ENCODE peak calls at places on chromosomes 11 and 22, in eight cellular contexts. J is neural crest cell; X is IMR-90; O is MV-4-11; H is substantia nigra; N is activated CD8-positive, alpha-beta memory T cell treated with anti-CD3 and anti-CD28 coated beads, Interleukin-2, amount 50 U/mL, for 48 hours; G is NCI-H1436; Q is GF-D8. W is an unnamed sample.
A peak's percentile ranks its signal among the peaks of the same experiment; 100 is the strongest.

GRCh38 chr11:34750692-34751405 is 130.0 kb downstream of the EHF start:
- DNase-seq in J (no peak), X (no peak), O (no peak), H (no peak), N (no peak), G (no peak), Q (no peak), W (no peak)

GRCh38 chr22:37745548-37746365 is 48.9 kb downstream of the TRIOBP start:
- DNase-seq in J (peak; percentile 80), X (peak; percentile 84), O (peak; percentile 69), H (peak; percentile 38), N (peak; percentile 94), G (peak; percentile 79), Q (peak; percentile 58), W (peak; percentile 81)

GRCh38 chr11:10413268-10413667 is 41.8 kb upstream of the AMPD3 start:
- DNase-seq in J (no peak), X (peak; percentile 22), O (peak; percentile 71), H (no peak), N (no peak), G (no peak), Q (peak; percentile 24), W (no peak)

GRCh38 chr11:74949748-74950127 is 672 bp downstream of the SPCS2 start:
- DNase-seq in J (no peak), X (peak; percentile 24), O (no peak), H (no peak), N (no peak), G (no peak), Q (no peak), W (no peak)

GRCh38 chr11:116210663-116211062 is 562.1 kb downstream of the BUD13 start:
- DNase-seq in J (no peak), X (no peak), O (no peak), H (no peak), N (no peak), G (no peak), Q (no peak), W (no peak)

GRCh38 chr11:71240865-71241691 is 11.3 kb downstream of the SHANK2 start:
- DNase-seq in J (peak; percentile 34), X (peak; percentile 94), O (peak; percentile 58), H (no peak), N (peak; percentile 12), G (peak; percentile 69), Q (no peak), W (no peak)

GRCh38 chr11:126917531-126918204 is 82.9 kb downstream of the KIRREL3 start:
- DNase-seq in J (no peak), X (peak; percentile 99), O (peak; percentile 78), H (no peak), N (no peak), G (no peak), Q (no peak), W (no peak)

GRCh38 chr11:2271077-2271326 is 614 bp upstream of the ASCL2 start:
- DNase-seq in J (no peak), X (no peak), O (peak; percentile 22), H (no peak), N (no peak), G (no peak), Q (no peak), W (no peak)

GRCh38 chr11:117439256-117439655 is 111.6 kb downstream of the CEP164 start:
- DNase-seq in J (no peak), X (no peak), O (no peak), H (no peak), N (no peak), G (no peak), Q (no peak), W (no peak)

GRCh38 chr11:3109434-3109833 is 52.2 kb upstream of the CARS1 start:
- DNase-seq in J (no peak), X (no peak), O (no peak), H (no peak), N (no peak), G (no peak), Q (no peak), W (no peak)

GRCh38 chr11:117095301-117096139 is 2.7 kb downstream of the SIK3 start:
- DNase-seq in J (no peak), X (peak; percentile 52), O (peak; percentile 25), H (no peak), N (no peak), G (no peak), Q (peak; percentile 77), W (no peak)

GRCh38 chr11:118785362-118785761 is 5.6 kb downstream of the DDX6 start:
- DNase-seq in J (no peak), X (peak; percentile 52), O (peak; percentile 78), H (no peak), N (no peak), G (no peak), Q (no peak), W (no peak)

GRCh38 chr11:128531588-128531987 is 55.8 kb downstream of the ETS1 start:
- DNase-seq in J (no peak), X (no peak), O (no peak), H (no peak), N (no peak), G (no peak), Q (no peak), W (no peak)

GRCh38 chr11:129728571-129728970 is 87.1 kb upstream of the TMEM45B start:
- DNase-seq in J (no peak), X (no peak), O (no peak), H (no peak), N (no peak), G (peak; percentile 45), Q (no peak), W (no peak)

GRCh38 chr11:91136631-91137030 is 913.8 kb upstream of the CHORDC1 start:
- DNase-seq in J (no peak), X (peak; percentile 7), O (no peak), H (no peak), N (no peak), G (no peak), Q (no peak), W (no peak)

GRCh38 chr11:2912498-2912897 is 16.7 kb downstream of the PHLDA2 start:
- DNase-seq in J (no peak), X (peak; percentile 85), O (no peak), H (no peak), N (no peak), G (no peak), Q (no peak), W (no peak)

GRCh38 chr11:8080674-8081590 is at the start of gene TUB:
- DNase-seq in J (peak; percentile 26), X (no peak), O (no peak), H (no peak), N (no peak), G (peak; percentile 66), Q (no peak), W (no peak)